ENCODE peak calls at places on chromosomes 7 and 10, in eight cellular contexts. V is H9; T is AG04449; E is GM20000; C is AG04450; H is cardiac fibroblast; X is CD4-positive, alpha-beta T cell; A is GM06990. W is an unnamed sample.

GRCh38 chr10:62779487-62780248 is 24.9 kb upstream of the ADO start:
- DNase-seq in A (peak), T (no peak), E (peak), C (no peak), V (no peak), X (peak), H (peak), W (no peak)

GRCh38 chr10:108052981-108053380 is 888.5 kb upstream of the SORCS1 start:
- DNase-seq in T (no peak), H (no peak), V (no peak), C (no peak), A (no peak), X (no peak), E (no peak), W (no peak)

GRCh38 chr10:13839430-13839986 is 252.7 kb downstream of the PRPF18 start:
- DNase-seq in H (peak), X (no peak), V (no peak), T (peak), A (no peak), E (no peak), C (peak), W (peak)

GRCh38 chr10:90352288-90352687 is 505.6 kb downstream of the HTR7 start:
- DNase-seq in T (no peak), V (peak), A (no peak), C (no peak), E (no peak), H (no peak), X (no peak), W (no peak)

GRCh38 chr10:118692911-118693310 is 61.9 kb downstream of the CACUL1 start:
- DNase-seq in X (no peak), T (peak), E (no peak), C (peak), H (peak), V (no peak), A (no peak), W (peak)

GRCh38 chr7:46695045-46695708 is 774.1 kb upstream of the IGFBP3 start:
- DNase-seq in V (no peak), E (no peak), C (no peak), H (peak), X (no peak), A (no peak), T (no peak), W (no peak)

GRCh38 chr10:14588084-14588937 is 186.4 kb downstream of the FAM107B start:
- DNase-seq in A (peak), X (no peak), E (peak), H (peak), V (peak), C (peak), T (peak), W (peak)

GRCh38 chr7:140607441-140607989 is 33.1 kb downstream of the DENND2A start:
- DNase-seq in C (no peak), X (no peak), E (no peak), V (no peak), T (no peak), H (peak), A (no peak), W (peak)

GRCh38 chr7:22935269-22935668 is 78.7 kb downstream of the HYCC1 start:
- DNase-seq in A (no peak), E (no peak), C (no peak), X (no peak), V (no peak), H (no peak), T (no peak), W (no peak)

GRCh38 chr7:128031901-128032604 is 816 bp upstream of the LRRC4 start:
- DNase-seq in H (peak), V (peak), T (peak), X (peak), C (peak), A (peak), E (peak), W (peak)

DNA sequence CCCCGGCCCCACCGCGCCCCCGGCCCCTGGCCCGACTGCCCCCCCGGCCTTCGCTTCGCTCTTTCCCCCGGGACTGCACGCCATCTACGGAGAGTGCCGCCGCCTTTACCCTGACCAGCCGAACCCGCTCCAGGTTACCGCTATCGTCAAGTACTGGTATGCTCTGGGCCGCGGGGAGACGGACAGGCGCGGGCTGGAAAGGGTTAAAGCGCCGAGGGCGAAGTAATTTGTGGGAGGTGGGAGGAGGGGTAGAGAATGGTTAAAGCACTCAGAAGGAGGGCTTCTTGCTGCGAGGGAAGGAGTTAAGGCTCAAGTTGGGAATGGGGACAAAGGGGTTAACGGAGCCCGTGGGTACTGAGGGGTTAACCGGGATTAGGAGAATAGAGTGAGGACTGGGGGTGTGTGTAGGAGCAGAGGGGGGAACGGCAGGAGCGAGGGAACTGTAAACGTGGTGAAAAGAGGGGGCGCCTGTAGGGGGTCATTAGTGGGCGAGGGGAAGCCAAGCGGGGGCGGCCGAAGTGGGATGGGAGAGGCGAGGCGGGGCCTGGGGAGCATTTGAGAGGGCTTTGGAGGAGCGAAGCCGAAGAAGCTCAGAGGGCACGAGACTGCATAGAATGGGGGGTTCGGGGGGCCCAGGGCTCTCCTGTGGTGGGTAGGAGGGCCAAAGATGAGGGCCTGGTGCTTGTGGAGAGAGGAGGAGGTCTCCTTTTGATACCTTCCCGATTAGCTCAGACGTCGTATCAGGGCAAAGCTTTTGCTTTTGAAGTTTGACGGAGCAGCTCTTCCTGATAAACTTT is 605 bp downstream of the SUFU start:
- DNase-seq in A (no peak), E (no peak), H (no peak), X (peak), C (no peak), T (no peak), V (peak), W (no peak)
- TF ChIP-seq CTCF in A (no peak), E (no peak), H (no peak), X (no peak), C (no peak), T (no peak), V (no peak), W (no peak)

GRCh38 chr7:148524479-148525173 is 65.9 kb upstream of the C7orf33 start:
- DNase-seq in C (no peak), A (no peak), T (no peak), V (no peak), H (no peak), X (no peak), E (no peak), W (no peak)

GRCh38 chr7:148523550-148523949 is 67.0 kb upstream of the C7orf33 start:
- DNase-seq in X (no peak), T (no peak), C (no peak), E (no peak), A (no peak), V (no peak), H (no peak), W (no peak)

DNA sequence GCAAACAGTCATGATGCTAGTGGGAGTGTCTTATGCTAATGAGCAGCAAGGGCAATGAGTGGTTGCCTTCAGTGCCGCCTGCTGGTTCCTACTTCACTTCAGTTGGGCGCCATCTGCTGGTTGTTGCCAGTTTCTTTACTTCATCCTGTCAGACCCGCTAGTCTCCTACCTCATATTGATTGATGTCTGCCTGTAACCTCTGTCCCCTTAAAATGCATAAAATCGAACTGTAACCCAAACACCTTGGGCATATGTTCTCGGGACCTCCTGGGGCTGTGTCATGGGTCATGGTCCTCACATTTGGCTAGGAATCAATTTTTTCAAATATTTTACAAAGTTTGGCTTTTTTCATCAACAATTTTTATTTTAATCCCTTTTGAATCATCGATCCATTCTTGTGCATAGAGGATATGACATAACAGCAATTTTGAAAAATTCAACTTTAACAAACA is 62.8 kb upstream of the C7orf33 start:
- DNase-seq in E (peak), A (peak), T (peak), V (peak), H (peak), C (no peak), X (peak), W (peak)
- TF ChIP-seq CTCF in E (peak), A (peak), T (peak), V (peak), H (peak), C (peak), X (peak), W (peak)

DNA sequence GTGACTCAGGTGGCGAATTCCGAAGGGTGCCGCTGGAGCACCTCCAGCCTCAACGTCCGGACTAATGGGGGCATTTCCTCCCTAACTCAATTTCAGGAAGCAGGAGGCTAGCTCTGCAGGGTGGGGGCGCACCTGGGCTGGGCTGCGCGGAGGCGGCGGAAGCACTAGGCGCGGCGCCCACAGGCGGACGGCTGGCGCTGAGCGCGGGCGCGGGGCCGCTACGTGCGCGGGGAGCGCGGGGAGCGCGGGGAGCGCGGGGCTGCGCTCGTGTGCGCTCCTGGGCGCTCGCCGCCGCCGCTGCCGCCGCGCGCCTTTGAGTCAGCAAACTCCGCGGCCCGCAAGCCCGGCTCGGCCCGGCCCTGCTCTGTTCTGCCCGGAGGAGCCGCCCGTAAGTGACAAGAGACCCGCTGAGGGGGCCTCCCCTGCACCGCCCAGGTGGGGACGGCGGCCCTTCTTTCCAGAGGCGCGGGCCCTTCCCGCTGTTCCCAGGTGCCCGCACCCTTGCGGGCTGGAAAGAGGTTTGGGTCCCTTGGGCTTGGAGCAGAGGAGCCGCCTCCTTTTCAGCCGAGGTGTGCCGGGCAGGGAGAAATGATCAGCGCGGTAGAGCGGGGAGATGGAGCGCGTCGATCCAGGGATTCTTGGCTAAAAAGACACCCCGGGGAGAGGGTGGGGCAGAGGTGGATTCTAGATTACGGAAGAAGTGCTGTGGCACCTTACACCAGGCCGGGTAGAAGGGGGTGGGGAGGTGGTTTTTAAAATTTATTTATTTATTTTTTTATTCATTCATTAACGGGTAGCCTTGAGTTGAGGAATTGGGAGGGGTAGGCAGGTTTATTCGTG is at the start of gene SNX10:
- DNase-seq in C (no peak), T (no peak), H (no peak), E (peak), A (peak), X (peak), V (peak), W (no peak)
- TF ChIP-seq CTCF in C (no peak), T (no peak), H (no peak), E (peak), A (peak), X (no peak), V (peak), W (no peak)

GRCh38 chr7:151245360-151246160 is 2.9 kb downstream of the SMARCD3 start:
- DNase-seq in T (no peak), A (peak), V (peak), H (no peak), E (peak), X (peak), C (no peak), W (no peak)
- TF ChIP-seq CTCF in T (peak), A (peak), V (peak), H (no peak), E (peak), X (peak), C (peak), W (peak)

DNA sequence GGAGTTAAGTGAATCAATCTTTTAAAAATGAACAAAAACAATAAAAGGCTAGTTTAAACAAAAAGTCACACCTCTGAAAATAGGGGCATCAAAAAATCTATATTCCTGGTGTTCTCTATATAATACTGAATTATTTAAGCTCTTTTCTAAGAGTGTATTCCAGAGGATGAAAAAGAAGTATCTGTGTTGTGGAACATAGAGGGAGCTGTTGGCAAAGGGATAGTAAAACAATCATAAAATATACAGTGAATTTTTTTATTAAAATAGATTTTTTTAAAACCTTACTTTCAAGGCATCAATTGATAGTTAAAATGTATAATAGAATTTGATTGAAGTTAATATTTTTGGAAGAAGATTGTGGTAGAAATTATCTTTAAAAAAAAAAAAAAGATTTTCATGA is 1409.1 kb upstream of the CELF2 start:
- DNase-seq in A (no peak), V (no peak), E (no peak), X (no peak), C (no peak), T (no peak), H (peak), W (peak)
- TF ChIP-seq CTCF in A (peak), V (peak), E (no peak), X (no peak), C (peak), T (no peak), H (peak), W (peak)

GRCh38 chr10:78979938-78980337 is 88.8 kb upstream of the ZMIZ1 start:
- DNase-seq in A (no peak), H (no peak), C (no peak), V (no peak), T (no peak), X (no peak), E (no peak), W (no peak)

GRCh38 chr10:78980815-78981214 is 88.0 kb upstream of the ZMIZ1 start:
- DNase-seq in E (no peak), X (no peak), V (no peak), T (no peak), A (no peak), C (no peak), H (peak), W (no peak)

GRCh38 chr10:78981970-78982281 is 86.8 kb upstream of the ZMIZ1 start:
- DNase-seq in E (no peak), X (no peak), T (no peak), H (no peak), V (peak), A (no peak), C (no peak), W (no peak)

GRCh38 chr10:78981257-78981969 is 87.4 kb upstream of the ZMIZ1 start:
- DNase-seq in X (no peak), V (no peak), A (peak), E (peak), C (no peak), T (no peak), H (no peak), W (no peak)

GRCh38 chr10:78980354-78980753 is 88.4 kb upstream of the ZMIZ1 start:
- DNase-seq in E (no peak), A (no peak), X (no peak), T (no peak), H (no peak), C (no peak), V (no peak), W (no peak)
- TF ChIP-seq CTCF in E (no peak), A (no peak), X (no peak), T (no peak), H (no peak), C (no peak), V (no peak), W (no peak)

GRCh38 chr7:149489391-149490024 is 8.1 kb downstream of the ZNF746 start:
- DNase-seq in H (no peak), X (no peak), T (no peak), A (no peak), C (no peak), E (no peak), V (no peak), W (no peak)
- TF ChIP-seq CTCF in H (no peak), X (no peak), T (no peak), A (peak), C (no peak), E (no peak), V (peak), W (peak)